ENCODE peak calls at places on chromosomes 5 and 9, in six cellular contexts. J, G, U, C, X and P are unnamed samples.

GRCh38 chr9:93582115-93582514 is 5.7 kb downstream of the PHF2 start:
- DNase-seq in J (no peak), G (peak), U (no peak), C (peak), X (no peak), P (no peak)

GRCh38 chr9:129702563-129702962 is 37.1 kb downstream of the PRRX2 start:
- DNase-seq in J (no peak), G (no peak), U (no peak), C (peak), X (no peak), P (peak)

GRCh38 chr5:167950126-167950721 is 341.2 kb upstream of the WWC1 start:
- DNase-seq in J (no peak), G (no peak), U (no peak), C (no peak), X (no peak), P (peak)

GRCh38 chr9:96644137-96644536 is 11.0 kb downstream of the PRXL2C start:
- DNase-seq in J (no peak), G (peak), U (no peak), C (no peak), X (no peak), P (no peak)

GRCh38 chr5:107672212-107673105 is 1.7 kb upstream of the EFNA5 start:
- DNase-seq in J (peak), G (peak), U (peak), C (peak), X (no peak), P (peak)

GRCh38 chr9:78441822-78442431 is 145.0 kb downstream of the PSAT1 start:
- DNase-seq in J (no peak), G (no peak), U (no peak), C (no peak), X (no peak), P (no peak)

GRCh38 chr5:147565524-147565923 is 55.7 kb upstream of the DPYSL3 start:
- DNase-seq in J (no peak), G (peak), U (no peak), C (no peak), X (no peak), P (no peak)

GRCh38 chr5:109409061-109409843 is 522 bp downstream of the PJA2 start:
- DNase-seq in J (peak), G (peak), U (peak), C (peak), X (peak), P (peak)

GRCh38 chr5:131749138-131749537 is 47.7 kb downstream of the FNIP1 start:
- DNase-seq in J (no peak), G (no peak), U (no peak), C (no peak), X (no peak), P (no peak)

GRCh38 chr9:35051069-35051967 is 21.1 kb downstream of the VCP start:
- DNase-seq in J (peak), G (peak), U (peak), C (no peak), X (peak), P (no peak)

GRCh38 chr5:160359816-160360215 is 10.6 kb downstream of the C1QTNF2 start:
- DNase-seq in J (no peak), G (no peak), U (no peak), C (no peak), X (no peak), P (no peak)

GRCh38 chr9:120775859-120776258 is 17.4 kb downstream of the FBXW2 start:
- DNase-seq in J (no peak), G (no peak), U (no peak), C (no peak), X (no peak), P (no peak)

GRCh38 chr5:10611290-10611689 is 47.4 kb downstream of the ANKRD33B start:
- DNase-seq in J (no peak), G (no peak), U (no peak), C (no peak), X (no peak), P (no peak)

GRCh38 chr5:14204785-14205321 is 61.7 kb downstream of the TRIO start:
- DNase-seq in J (peak), G (no peak), U (peak), C (peak), X (no peak), P (no peak)

GRCh38 chr5:142981886-142982820 is 212.0 kb downstream of the ARHGAP26 start:
- DNase-seq in J (peak), G (no peak), U (peak), C (peak), X (no peak), P (peak)

GRCh38 chr5:40988761-40989510 is 79.6 kb downstream of the C7 start:
- DNase-seq in J (no peak), G (no peak), U (no peak), C (no peak), X (no peak), P (no peak)

GRCh38 chr9:131731237-131731995 is 8.5 kb downstream of the RAPGEF1 start:
- DNase-seq in J (no peak), G (no peak), U (no peak), C (no peak), X (no peak), P (no peak)